ENCODE peak calls at places on chromosomes 12 and 14, in six cellular contexts. One of them, this sample, is unnamed.

GRCh38 chr12:42756841-42757661 is 167.5 kb upstream of the PRICKLE1 start:
- DNase-seq in effector memory CD4-positive, alpha-beta T cell: no peak
- DNase-seq in GM23248: peak; percentile 92
- DNase-seq in body of pancreas: peak; percentile 58
- DNase-seq in suprapubic skin: no peak
- DNase-seq in CD4-positive, alpha-beta T cell: no peak
- DNase-seq in this sample: no peak

GRCh38 chr12:13606290-13606689 is 375.1 kb downstream of the GRIN2B start:
- DNase-seq in GM23248: no peak
- DNase-seq in suprapubic skin: no peak
- DNase-seq in effector memory CD4-positive, alpha-beta T cell: no peak
- DNase-seq in CD4-positive, alpha-beta T cell: no peak
- DNase-seq in body of pancreas: no peak
- DNase-seq in this sample: no peak

GRCh38 chr12:108972226-108972757 is 48.6 kb downstream of the SVOP start:
- DNase-seq in suprapubic skin: no peak
- DNase-seq in CD4-positive, alpha-beta T cell: no peak
- DNase-seq in effector memory CD4-positive, alpha-beta T cell: no peak
- DNase-seq in body of pancreas: no peak
- DNase-seq in GM23248: no peak
- DNase-seq in this sample: no peak

GRCh38 chr12:5988088-5988487 is 43.0 kb upstream of the ANO2 start:
- DNase-seq in body of pancreas: no peak
- DNase-seq in effector memory CD4-positive, alpha-beta T cell: no peak
- DNase-seq in CD4-positive, alpha-beta T cell: no peak
- DNase-seq in suprapubic skin: no peak
- DNase-seq in GM23248: no peak
- DNase-seq in this sample: no peak

GRCh38 chr14:105193916-105194782 is 13.0 kb upstream of the NUDT14 start:
- DNase-seq in body of pancreas: no peak
- DNase-seq in effector memory CD4-positive, alpha-beta T cell: no peak
- DNase-seq in CD4-positive, alpha-beta T cell: peak; percentile 38
- DNase-seq in GM23248: peak; percentile 38
- DNase-seq in suprapubic skin: no peak
- DNase-seq in this sample: no peak

GRCh38 chr14:73467800-73468199 is 9.5 kb upstream of the NUMB start:
- DNase-seq in GM23248: peak; percentile 88
- DNase-seq in CD4-positive, alpha-beta T cell: no peak
- DNase-seq in effector memory CD4-positive, alpha-beta T cell: no peak
- DNase-seq in body of pancreas: no peak
- DNase-seq in suprapubic skin: no peak
- DNase-seq in this sample: no peak

GRCh38 chr14:68977741-68978549 is 1.2 kb downstream of the ACTN1 start:
- DNase-seq in CD4-positive, alpha-beta T cell: peak; percentile 34
- DNase-seq in body of pancreas: peak; percentile 66
- DNase-seq in GM23248: peak; percentile 89
- DNase-seq in suprapubic skin: no peak
- DNase-seq in effector memory CD4-positive, alpha-beta T cell: no peak
- DNase-seq in this sample: no peak

GRCh38 chr12:31227401-31227981 is 98.5 kb downstream of the SINHCAF start:
- DNase-seq in suprapubic skin: no peak
- DNase-seq in effector memory CD4-positive, alpha-beta T cell: no peak
- DNase-seq in GM23248: no peak
- DNase-seq in body of pancreas: peak; percentile 63
- DNase-seq in CD4-positive, alpha-beta T cell: no peak
- DNase-seq in this sample: no peak

GRCh38 chr14:78202976-78203375 is 32.8 kb downstream of the NRXN3 start:
- DNase-seq in effector memory CD4-positive, alpha-beta T cell: no peak
- DNase-seq in suprapubic skin: no peak
- DNase-seq in body of pancreas: no peak
- DNase-seq in CD4-positive, alpha-beta T cell: no peak
- DNase-seq in GM23248: no peak
- DNase-seq in this sample: no peak

GRCh38 chr14:37597538-37598084 is 2.2 kb downstream of the TTC6 start:
- DNase-seq in CD4-positive, alpha-beta T cell: no peak
- DNase-seq in GM23248: peak; percentile 28
- DNase-seq in body of pancreas: no peak
- DNase-seq in suprapubic skin: no peak
- DNase-seq in effector memory CD4-positive, alpha-beta T cell: no peak
- DNase-seq in this sample: no peak

GRCh38 chr12:105977256-105978051 is 161.3 kb downstream of the NUAK1 start:
- DNase-seq in GM23248: peak; percentile 81
- DNase-seq in CD4-positive, alpha-beta T cell: no peak
- DNase-seq in effector memory CD4-positive, alpha-beta T cell: no peak
- DNase-seq in body of pancreas: no peak
- DNase-seq in suprapubic skin: no peak
- DNase-seq in this sample: no peak

GRCh38 chr12:92278378-92278828 is 132.8 kb upstream of the BTG1 start:
- DNase-seq in suprapubic skin: no peak
- DNase-seq in body of pancreas: no peak
- DNase-seq in effector memory CD4-positive, alpha-beta T cell: no peak
- DNase-seq in GM23248: peak; percentile 25
- DNase-seq in CD4-positive, alpha-beta T cell: no peak
- DNase-seq in this sample: no peak

GRCh38 chr14:88299865-88300264 is 23.2 kb downstream of the KCNK10 start:
- DNase-seq in GM23248: no peak
- DNase-seq in body of pancreas: no peak
- DNase-seq in CD4-positive, alpha-beta T cell: no peak
- DNase-seq in suprapubic skin: no peak
- DNase-seq in effector memory CD4-positive, alpha-beta T cell: no peak
- DNase-seq in this sample: no peak

GRCh38 chr14:69713976-69714716 is 52.8 kb upstream of the SRSF5 start:
- DNase-seq in suprapubic skin: no peak
- DNase-seq in GM23248: no peak
- DNase-seq in CD4-positive, alpha-beta T cell: no peak
- DNase-seq in body of pancreas: no peak
- DNase-seq in effector memory CD4-positive, alpha-beta T cell: no peak
- DNase-seq in this sample: no peak

GRCh38 chr14:23056257-23056955 is 914 bp downstream of the CDH24 start:
- DNase-seq in effector memory CD4-positive, alpha-beta T cell: peak; percentile 36
- DNase-seq in body of pancreas: peak; percentile 75
- DNase-seq in CD4-positive, alpha-beta T cell: peak; percentile 57
- DNase-seq in GM23248: peak; percentile 81
- DNase-seq in suprapubic skin: no peak
- DNase-seq in this sample: no peak
- H3K27ac ChIP-seq in effector memory CD4-positive, alpha-beta T cell: no peak overlapping the region
- H3K27ac ChIP-seq in body of pancreas: no peak overlapping the region
- H3K27ac ChIP-seq in CD4-positive, alpha-beta T cell: no peak overlapping the region
- H3K27ac ChIP-seq in GM23248: no peak overlapping the region
- H3K27ac ChIP-seq in suprapubic skin: no peak overlapping the region
- H3K27ac ChIP-seq in this sample: peak overlapping the region; percentile 87

GRCh38 chr14:54771411-54772027 is 131.1 kb downstream of the GCH1 start:
- DNase-seq in body of pancreas: no peak
- DNase-seq in GM23248: no peak
- DNase-seq in CD4-positive, alpha-beta T cell: no peak
- DNase-seq in effector memory CD4-positive, alpha-beta T cell: no peak
- DNase-seq in suprapubic skin: peak; percentile 72
- DNase-seq in this sample: no peak
- H3K27ac ChIP-seq in body of pancreas: no peak overlapping the region
- H3K27ac ChIP-seq in GM23248: peak overlapping the region; percentile 99
- H3K27ac ChIP-seq in CD4-positive, alpha-beta T cell: no peak overlapping the region
- H3K27ac ChIP-seq in effector memory CD4-positive, alpha-beta T cell: no peak overlapping the region
- H3K27ac ChIP-seq in suprapubic skin: no peak overlapping the region
- H3K27ac ChIP-seq in this sample: peak overlapping the region; percentile 87

GRCh38 chr12:24483732-24484131 is 465.2 kb downstream of the BCAT1 start:
- DNase-seq in GM23248: no peak
- DNase-seq in CD4-positive, alpha-beta T cell: no peak
- DNase-seq in suprapubic skin: no peak
- DNase-seq in body of pancreas: no peak
- DNase-seq in effector memory CD4-positive, alpha-beta T cell: no peak
- DNase-seq in this sample: no peak
- H3K27ac ChIP-seq in GM23248: no peak overlapping the region
- H3K27ac ChIP-seq in CD4-positive, alpha-beta T cell: no peak overlapping the region
- H3K27ac ChIP-seq in suprapubic skin: no peak overlapping the region
- H3K27ac ChIP-seq in body of pancreas: no peak overlapping the region
- H3K27ac ChIP-seq in effector memory CD4-positive, alpha-beta T cell: no peak overlapping the region
- H3K27ac ChIP-seq in this sample: no peak overlapping the region

GRCh38 chr12:63821781-63822251 is 22.7 kb upstream of the SRGAP1 start:
- DNase-seq in GM23248: peak; percentile 72
- DNase-seq in CD4-positive, alpha-beta T cell: no peak
- DNase-seq in suprapubic skin: no peak
- DNase-seq in effector memory CD4-positive, alpha-beta T cell: no peak
- DNase-seq in body of pancreas: no peak
- DNase-seq in this sample: no peak
- H3K27ac ChIP-seq in GM23248: peak overlapping the region; percentile 1
- H3K27ac ChIP-seq in CD4-positive, alpha-beta T cell: no peak overlapping the region
- H3K27ac ChIP-seq in suprapubic skin: no peak overlapping the region
- H3K27ac ChIP-seq in effector memory CD4-positive, alpha-beta T cell: no peak overlapping the region
- H3K27ac ChIP-seq in body of pancreas: no peak overlapping the region
- H3K27ac ChIP-seq in this sample: no peak overlapping the region

DNA sequence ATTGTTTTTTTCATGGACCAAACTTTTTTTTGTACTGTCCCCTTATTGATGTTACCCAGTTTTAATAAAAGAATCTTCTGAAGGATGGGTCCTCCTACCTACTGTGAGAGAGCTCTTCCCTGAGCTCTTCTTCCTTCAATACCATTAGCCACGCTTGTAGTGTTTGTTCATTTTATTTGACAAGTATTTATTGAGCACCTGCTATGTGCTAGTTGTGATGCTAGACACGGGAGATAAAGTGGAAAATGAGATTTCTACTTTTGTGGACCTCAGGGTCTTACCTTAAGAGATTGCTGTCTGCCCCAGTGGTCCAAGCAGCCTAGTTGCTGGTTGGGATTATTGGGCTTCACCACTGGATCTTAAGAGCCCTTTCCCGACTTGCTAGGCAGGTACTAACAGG is 3.2 kb upstream of the GPD1 start:
- DNase-seq in GM23248: no peak
- DNase-seq in CD4-positive, alpha-beta T cell: no peak
- DNase-seq in suprapubic skin: no peak
- DNase-seq in body of pancreas: no peak
- DNase-seq in effector memory CD4-positive, alpha-beta T cell: no peak
- DNase-seq in this sample: no peak
- H3K27ac ChIP-seq in GM23248: no peak overlapping the region
- H3K27ac ChIP-seq in CD4-positive, alpha-beta T cell: no peak overlapping the region
- H3K27ac ChIP-seq in suprapubic skin: no peak overlapping the region
- H3K27ac ChIP-seq in body of pancreas: no peak overlapping the region
- H3K27ac ChIP-seq in effector memory CD4-positive, alpha-beta T cell: no peak overlapping the region
- H3K27ac ChIP-seq in this sample: no peak overlapping the region

DNA sequence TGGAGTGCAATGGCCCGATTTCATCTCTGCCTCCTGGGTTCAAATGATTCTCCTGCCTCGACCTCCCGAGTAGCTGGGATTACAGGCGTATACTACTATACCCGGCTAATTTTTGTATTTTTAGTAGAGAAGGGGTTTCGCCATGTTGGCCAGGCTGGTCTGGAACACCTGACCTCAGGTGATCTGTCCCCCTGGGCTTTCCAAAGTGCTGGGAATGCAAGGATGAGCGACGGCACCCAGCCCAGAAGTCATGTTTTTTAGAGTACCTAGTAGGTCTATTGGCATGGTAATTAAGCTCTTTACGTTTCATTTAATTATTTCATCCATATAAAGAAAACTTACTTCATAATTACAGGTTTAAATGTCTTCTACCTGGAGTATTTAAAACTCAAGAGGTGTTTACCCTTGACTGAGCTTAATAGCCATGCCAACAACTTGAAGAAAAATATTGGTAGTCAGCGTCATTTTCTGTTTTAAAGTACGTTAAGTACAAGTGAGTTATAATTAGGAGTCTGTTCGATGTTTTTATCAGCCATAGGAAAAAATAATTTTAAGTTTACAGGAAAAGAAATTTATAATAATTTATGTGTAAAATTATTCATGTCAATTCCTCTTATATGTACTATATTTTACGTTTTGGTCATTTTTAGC is 4.0 kb downstream of the TMPO start:
- DNase-seq in CD4-positive, alpha-beta T cell: no peak
- DNase-seq in body of pancreas: no peak
- DNase-seq in suprapubic skin: no peak
- DNase-seq in effector memory CD4-positive, alpha-beta T cell: no peak
- DNase-seq in GM23248: no peak
- DNase-seq in this sample: no peak
- H3K27ac ChIP-seq in CD4-positive, alpha-beta T cell: no peak overlapping the region
- H3K27ac ChIP-seq in body of pancreas: no peak overlapping the region
- H3K27ac ChIP-seq in suprapubic skin: no peak overlapping the region
- H3K27ac ChIP-seq in effector memory CD4-positive, alpha-beta T cell: no peak overlapping the region
- H3K27ac ChIP-seq in GM23248: no peak overlapping the region
- H3K27ac ChIP-seq in this sample: no peak overlapping the region

GRCh38 chr14:100577321-100577985 is 9.8 kb downstream of the BEGAIN start:
- DNase-seq in body of pancreas: peak; percentile 10
- DNase-seq in GM23248: no peak
- DNase-seq in effector memory CD4-positive, alpha-beta T cell: no peak
- DNase-seq in CD4-positive, alpha-beta T cell: no peak
- DNase-seq in suprapubic skin: no peak
- DNase-seq in this sample: no peak
- H3K27ac ChIP-seq in body of pancreas: no peak overlapping the region
- H3K27ac ChIP-seq in GM23248: no peak overlapping the region
- H3K27ac ChIP-seq in effector memory CD4-positive, alpha-beta T cell: no peak overlapping the region
- H3K27ac ChIP-seq in CD4-positive, alpha-beta T cell: no peak overlapping the region
- H3K27ac ChIP-seq in suprapubic skin: no peak overlapping the region
- H3K27ac ChIP-seq in this sample: no peak overlapping the region

GRCh38 chr12:116123511-116124258 is 153.8 kb downstream of the MED13L start:
- DNase-seq in suprapubic skin: no peak
- DNase-seq in GM23248: peak; percentile 64
- DNase-seq in effector memory CD4-positive, alpha-beta T cell: no peak
- DNase-seq in CD4-positive, alpha-beta T cell: no peak
- DNase-seq in body of pancreas: no peak
- DNase-seq in this sample: no peak
- H3K27ac ChIP-seq in suprapubic skin: peak overlapping the region; percentile 27
- H3K27ac ChIP-seq in GM23248: peak overlapping the region; percentile 55
- H3K27ac ChIP-seq in effector memory CD4-positive, alpha-beta T cell: no peak overlapping the region
- H3K27ac ChIP-seq in CD4-positive, alpha-beta T cell: no peak overlapping the region
- H3K27ac ChIP-seq in body of pancreas: peak overlapping the region; percentile 42
- H3K27ac ChIP-seq in this sample: no peak overlapping the region

GRCh38 chr12:43835264-43835655 is 621 bp upstream of the TMEM117 start:
- DNase-seq in suprapubic skin: no peak
- DNase-seq in GM23248: no peak
- DNase-seq in CD4-positive, alpha-beta T cell: no peak
- DNase-seq in effector memory CD4-positive, alpha-beta T cell: no peak
- DNase-seq in body of pancreas: no peak
- DNase-seq in this sample: no peak
- H3K27ac ChIP-seq in suprapubic skin: peak overlapping the region; percentile 98
- H3K27ac ChIP-seq in GM23248: peak overlapping the region; percentile 91
- H3K27ac ChIP-seq in CD4-positive, alpha-beta T cell: no peak overlapping the region
- H3K27ac ChIP-seq in effector memory CD4-positive, alpha-beta T cell: peak overlapping the region; percentile 65
- H3K27ac ChIP-seq in body of pancreas: peak overlapping the region; percentile 96
- H3K27ac ChIP-seq in this sample: peak overlapping the region; percentile 94

DNA sequence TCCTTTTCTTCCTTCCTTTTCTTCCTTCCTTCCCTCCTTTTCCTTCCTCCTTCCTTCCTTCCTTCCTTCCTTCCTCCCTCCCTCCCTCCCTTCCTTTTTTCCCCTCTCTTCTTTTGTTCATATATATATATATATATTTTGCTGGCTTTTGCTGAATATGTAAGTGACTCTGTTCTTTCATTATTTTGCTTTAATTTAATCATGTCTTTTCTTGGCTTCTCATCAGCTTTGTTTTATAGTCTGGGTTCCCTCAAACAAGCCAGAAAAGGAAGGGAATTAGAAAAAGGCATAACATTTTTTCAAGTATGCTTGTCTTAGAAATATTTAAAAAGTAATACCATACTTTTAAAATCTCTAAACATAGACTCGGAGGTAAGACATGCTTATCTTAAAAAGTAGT is 219.9 kb upstream of the ATXN7L3B start:
- DNase-seq in CD4-positive, alpha-beta T cell: no peak
- DNase-seq in suprapubic skin: no peak
- DNase-seq in body of pancreas: no peak
- DNase-seq in effector memory CD4-positive, alpha-beta T cell: no peak
- DNase-seq in GM23248: no peak
- DNase-seq in this sample: no peak
- H3K27ac ChIP-seq in CD4-positive, alpha-beta T cell: no peak overlapping the region
- H3K27ac ChIP-seq in suprapubic skin: no peak overlapping the region
- H3K27ac ChIP-seq in body of pancreas: no peak overlapping the region
- H3K27ac ChIP-seq in effector memory CD4-positive, alpha-beta T cell: no peak overlapping the region
- H3K27ac ChIP-seq in GM23248: no peak overlapping the region
- H3K27ac ChIP-seq in this sample: no peak overlapping the region

This sample was measured in esophagus squamous epithelium.